ENCODE peak calls at places on chromosomes 5 and 9, in ten cellular contexts. I, V, W, A, C, D, P, T, L and O are unnamed samples. For H3K9me3, the result is how much of the 10 kb centered on the place peaks cover.

GRCh38 chr9:108103294-108103693 is 613.7 kb upstream of the KLF4 start:
- DNase-seq in W (no peak), T (no peak), C (no peak), P (no peak), L (peak), A (no peak), I (no peak), D (no peak), V (no peak), O (no peak)

GRCh38 chr9:17088566-17088965 is 46.3 kb upstream of the CNTLN start:
- DNase-seq in P (no peak), D (no peak), C (no peak), A (no peak), V (no peak), L (no peak), I (no peak), T (no peak), W (no peak), O (no peak)

GRCh38 chr9:34049630-34050384 is 1.1 kb upstream of the UBAP2 start:
- DNase-seq in D (peak), C (no peak), P (no peak), W (no peak), A (no peak), I (peak), V (no peak), L (no peak), T (no peak), O (peak)

GRCh38 chr5:169064093-169064492 is 236.8 kb downstream of the SLIT3 start:
- DNase-seq in A (no peak), L (no peak), P (no peak), T (no peak), I (no peak), C (no peak), V (no peak), W (no peak), D (peak), O (peak)

GRCh38 chr9:136412912-136413420 is 2.5 kb downstream of the PMPCA start:
- DNase-seq in C (no peak), V (no peak), A (no peak), P (no peak), I (no peak), D (no peak), L (no peak), W (no peak), T (no peak), O (no peak)

GRCh38 chr9:98231770-98232478 is 23.5 kb downstream of the TBC1D2 start:
- DNase-seq in W (no peak), P (no peak), V (no peak), I (no peak), L (peak), A (no peak), D (no peak), T (peak), C (no peak), O (no peak)

GRCh38 chr5:122101636-122102285 is 23.7 kb upstream of the LOX start:
- DNase-seq in V (no peak), A (no peak), P (no peak), W (no peak), T (no peak), D (no peak), I (no peak), C (no peak), L (peak), O (no peak)

GRCh38 chr5:96957125-96958041 is 21.5 kb downstream of the LNPEP start:
- DNase-seq in L (no peak), D (no peak), W (no peak), C (no peak), P (no peak), V (no peak), A (no peak), I (no peak), T (no peak), O (no peak)

GRCh38 chr5:8944005-8944404 is 601.9 kb downstream of the SEMA5A start:
- DNase-seq in D (no peak), A (no peak), P (no peak), I (no peak), W (no peak), T (no peak), V (no peak), L (peak), C (no peak), O (no peak)

GRCh38 chr5:108233617-108234016 is 148.3 kb downstream of the FBXL17 start:
- DNase-seq in T (no peak), C (no peak), P (no peak), L (no peak), D (no peak), V (no peak), I (no peak), W (no peak), A (no peak), O (no peak)

GRCh38 chr9:131738838-131739191 is 1.1 kb downstream of the RAPGEF1 start:
- DNase-seq in C (peak), V (peak), A (peak), I (no peak), P (no peak), T (no peak), L (no peak), D (peak), W (no peak), O (no peak)

GRCh38 chr5:104611419-104611818 is 1048.8 kb upstream of the NUDT12 start:
- DNase-seq in P (no peak), C (no peak), A (no peak), I (no peak), D (no peak), T (no peak), L (no peak), W (no peak), V (no peak), O (no peak)

GRCh38 chr9:25678147-25678666 is at the start of gene TUSC1:
- DNase-seq in L (peak), D (peak), V (peak), T (peak), C (peak), I (peak), A (peak), W (peak), P (no peak), O (peak)

GRCh38 chr5:532521-533242 is 8.4 kb upstream of the SLC9A3 start:
- DNase-seq in T (no peak), L (no peak), C (peak), W (no peak), A (peak), I (peak), P (no peak), V (no peak), D (no peak), O (no peak)

DNA sequence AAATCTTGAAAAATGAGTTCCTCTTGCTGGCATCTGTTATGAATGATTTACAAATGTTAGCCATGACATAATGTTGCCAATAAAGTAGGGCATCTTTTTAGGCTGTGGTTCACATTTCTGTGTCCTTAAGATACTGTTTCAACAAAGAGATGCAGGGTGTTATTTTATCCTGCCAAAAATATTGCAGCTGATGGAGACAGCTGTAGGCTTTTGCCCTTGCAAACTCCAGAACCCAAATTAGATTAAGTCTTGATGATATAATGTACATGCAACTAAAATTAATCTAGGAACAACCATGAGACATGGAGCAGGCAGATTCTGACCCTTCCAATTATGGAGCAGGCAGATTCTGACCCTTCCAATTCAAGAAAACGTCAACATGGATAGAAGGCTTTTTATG is 228.3 kb upstream of the GRIN3A start:
- DNase-seq in T (no peak), I (no peak), D (no peak), A (no peak), V (no peak), L (no peak), C (no peak), W (no peak), P (no peak), O (no peak)
- H3K9me3 ChIP-seq in T (under half), I (under half), D (under half), A (under half), V (under half), L (under half), C (under half), W (under half), P (under half), O (under half)

GRCh38 chr9:115964710-115965347 is 188.8 kb upstream of the PAPPA start:
- DNase-seq in L (no peak), A (no peak), D (no peak), C (no peak), T (no peak), P (no peak), I (no peak), W (no peak), V (no peak), O (no peak)
- H3K9me3 ChIP-seq in L (under half), A (under half), D (under half), C (under half), T (under half), P (under half), I (under half), W (under half), V (under half), O (under half)

GRCh38 chr5:178981381-178981780 is 13.7 kb downstream of the GRM6 start:
- DNase-seq in L (no peak), P (no peak), D (no peak), C (no peak), W (no peak), A (no peak), T (no peak), I (peak), V (no peak), O (no peak)
- H3K9me3 ChIP-seq in L (half or more), P (under half), D (half or more), C (under half), W (half or more), A (half or more), T (half or more), I (half or more), V (under half), O (half or more)

GRCh38 chr9:101408374-101409078 is 9.9 kb downstream of the ZNF189 start:
- DNase-seq in D (no peak), V (no peak), L (no peak), C (no peak), A (no peak), I (no peak), T (no peak), P (no peak), W (no peak), O (no peak)

GRCh38 chr9:101399641-101399965 is 952 bp downstream of the ZNF189 start:
- DNase-seq in P (no peak), T (no peak), L (no peak), A (no peak), W (no peak), I (no peak), V (no peak), C (no peak), D (no peak), O (no peak)

GRCh38 chr9:101400120-101400519 is 1.5 kb downstream of the ZNF189 start:
- DNase-seq in A (no peak), D (no peak), C (peak), V (no peak), T (no peak), W (no peak), P (no peak), L (no peak), I (no peak), O (no peak)

GRCh38 chr9:101398930-101399640 is 434 bp downstream of the ZNF189 start:
- DNase-seq in W (peak), L (no peak), C (peak), V (no peak), D (peak), A (no peak), I (no peak), T (peak), P (no peak), O (no peak)

DNA sequence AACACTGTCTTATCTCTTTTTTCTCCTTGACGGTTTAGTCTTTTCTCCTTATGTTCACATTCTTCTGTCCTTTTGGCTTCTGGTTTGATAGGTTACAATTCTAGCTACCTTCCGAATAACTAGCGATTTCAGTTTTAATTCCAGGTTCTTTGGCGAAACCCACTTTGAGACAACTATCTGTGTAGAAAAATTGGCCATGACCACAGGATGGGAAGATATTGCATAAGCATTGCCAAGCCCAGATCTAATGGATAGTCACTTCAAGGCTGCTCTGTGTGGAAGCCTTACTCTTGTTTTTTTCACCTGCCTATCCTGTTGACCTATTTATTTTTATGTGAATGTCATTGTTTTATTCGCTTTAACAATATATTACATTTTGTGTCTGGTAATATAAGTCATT is 5.2 kb downstream of the ZNF189 start:
- DNase-seq in P (no peak), I (no peak), D (no peak), L (no peak), V (no peak), C (no peak), T (no peak), W (no peak), A (no peak), O (no peak)
- H3K9me3 ChIP-seq in P (under half), I (half or more), D (half or more), L (under half), V (under half), C (under half), T (under half), W (half or more), A (half or more), O (half or more)

GRCh38 chr5:130324953-130325671 is 420.8 kb downstream of the CHSY3 start:
- DNase-seq in T (no peak), D (no peak), A (no peak), V (no peak), I (no peak), W (no peak), L (peak), P (no peak), C (no peak), O (no peak)
- H3K9me3 ChIP-seq in T (under half), D (under half), A (under half), V (under half), I (under half), W (under half), L (under half), P (under half), C (under half), O (under half)

DNA sequence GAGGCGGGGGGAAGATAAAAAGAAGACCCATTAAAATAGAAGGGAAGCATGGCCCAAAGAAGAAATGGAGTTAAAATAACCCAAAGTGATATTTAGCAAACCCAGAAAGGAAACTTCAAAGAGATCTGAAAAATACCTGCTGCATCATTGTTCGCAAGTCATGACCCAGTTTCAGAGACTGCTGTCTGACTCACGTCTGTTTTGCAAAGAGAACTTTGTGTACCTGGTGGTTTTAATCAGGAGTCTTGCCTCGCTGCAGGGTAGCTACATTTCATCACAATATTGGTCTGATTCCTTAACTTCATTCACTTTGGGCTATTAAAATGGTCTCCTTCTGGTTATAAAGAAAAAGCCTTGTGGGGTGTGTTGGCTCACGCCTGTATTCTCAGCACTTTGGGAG is 461.1 kb upstream of the DAP start:
- DNase-seq in V (no peak), D (no peak), C (no peak), I (no peak), A (no peak), T (no peak), P (no peak), L (no peak), W (no peak), O (no peak)
- H3K9me3 ChIP-seq in V (under half), D (under half), C (under half), I (under half), A (under half), T (under half), P (under half), L (under half), W (under half), O (under half)